ENCODE peak calls at places on chromosomes 4 and X, in nine cellular contexts. One of them, this sample, is unnamed.

GRCh38 chr4:141788169-141788915 is 152.0 kb downstream of the IL15 start:
- DNase-seq in esophagus muscularis mucosa: no peak
- DNase-seq in transverse colon: no peak
- DNase-seq in CD8-positive, alpha-beta memory T cell: no peak
- DNase-seq in right lobe of liver: no peak
- DNase-seq in SJCRH30: no peak
- DNase-seq in left ventricle myocardium inferior: no peak
- DNase-seq in H9: no peak
- DNase-seq in tibial artery: no peak
- DNase-seq in this sample: no peak

GRCh38 chr4:174521800-174522182 is 497 bp downstream of the HPGD start:
- DNase-seq in transverse colon: peak; percentile 52
- DNase-seq in CD8-positive, alpha-beta memory T cell: no peak
- DNase-seq in esophagus muscularis mucosa: no peak
- DNase-seq in H9: peak; percentile 35
- DNase-seq in tibial artery: no peak
- DNase-seq in SJCRH30: no peak
- DNase-seq in right lobe of liver: peak; percentile 47
- DNase-seq in left ventricle myocardium inferior: no peak
- DNase-seq in this sample: no peak

GRCh38 chr4:123298798-123299197 is 97.8 kb upstream of the SPRY1 start:
- DNase-seq in tibial artery: no peak
- DNase-seq in transverse colon: no peak
- DNase-seq in right lobe of liver: no peak
- DNase-seq in left ventricle myocardium inferior: no peak
- DNase-seq in SJCRH30: no peak
- DNase-seq in H9: no peak
- DNase-seq in esophagus muscularis mucosa: no peak
- DNase-seq in CD8-positive, alpha-beta memory T cell: no peak
- DNase-seq in this sample: no peak

GRCh38 chr4:143185253-143186107 is 763 bp downstream of the USP38 start:
- DNase-seq in right lobe of liver: peak; percentile 55
- DNase-seq in tibial artery: no peak
- DNase-seq in esophagus muscularis mucosa: no peak
- DNase-seq in H9: peak; percentile 56
- DNase-seq in left ventricle myocardium inferior: peak; percentile 22
- DNase-seq in transverse colon: peak; percentile 16
- DNase-seq in SJCRH30: no peak
- DNase-seq in CD8-positive, alpha-beta memory T cell: peak; percentile 3
- DNase-seq in this sample: no peak

GRCh38 chr4:110622841-110623709 is at the start of gene PITX2:
- DNase-seq in tibial artery: no peak
- DNase-seq in SJCRH30: peak; percentile 99
- DNase-seq in right lobe of liver: peak; percentile 69
- DNase-seq in CD8-positive, alpha-beta memory T cell: no peak
- DNase-seq in H9: peak; percentile 100
- DNase-seq in transverse colon: peak; percentile 95
- DNase-seq in left ventricle myocardium inferior: peak; percentile 74
- DNase-seq in esophagus muscularis mucosa: peak; percentile 98
- DNase-seq in this sample: peak; percentile 17

GRCh38 chr4:29277381-29277780 is 1442.8 kb upstream of the PCDH7 start:
- DNase-seq in SJCRH30: no peak
- DNase-seq in tibial artery: no peak
- DNase-seq in left ventricle myocardium inferior: no peak
- DNase-seq in esophagus muscularis mucosa: no peak
- DNase-seq in CD8-positive, alpha-beta memory T cell: no peak
- DNase-seq in right lobe of liver: no peak
- DNase-seq in transverse colon: no peak
- DNase-seq in H9: no peak
- DNase-seq in this sample: no peak

GRCh38 chr4:77360451-77360850 is 203.4 kb downstream of the CCNG2 start:
- DNase-seq in H9: no peak
- DNase-seq in SJCRH30: peak; percentile 13
- DNase-seq in transverse colon: no peak
- DNase-seq in esophagus muscularis mucosa: no peak
- DNase-seq in CD8-positive, alpha-beta memory T cell: no peak
- DNase-seq in right lobe of liver: no peak
- DNase-seq in tibial artery: no peak
- DNase-seq in left ventricle myocardium inferior: no peak
- DNase-seq in this sample: no peak

GRCh38 chrX:108696690-108697089 is 39.7 kb downstream of the IRS4 start:
- DNase-seq in esophagus muscularis mucosa: no peak
- DNase-seq in transverse colon: no peak
- DNase-seq in H9: no peak
- DNase-seq in tibial artery: no peak
- DNase-seq in right lobe of liver: no peak
- DNase-seq in left ventricle myocardium inferior: no peak
- DNase-seq in CD8-positive, alpha-beta memory T cell: no peak
- DNase-seq in SJCRH30: no peak
- DNase-seq in this sample: no peak

GRCh38 chrX:39260965-39261364 is 459.7 kb downstream of the MID1IP1 start:
- DNase-seq in left ventricle myocardium inferior: no peak
- DNase-seq in CD8-positive, alpha-beta memory T cell: no peak
- DNase-seq in transverse colon: no peak
- DNase-seq in right lobe of liver: no peak
- DNase-seq in esophagus muscularis mucosa: no peak
- DNase-seq in H9: no peak
- DNase-seq in SJCRH30: no peak
- DNase-seq in tibial artery: no peak
- DNase-seq in this sample: no peak

GRCh38 chr4:7987148-7987989 is 47.7 kb upstream of the AFAP1 start:
- DNase-seq in SJCRH30: peak; percentile 79
- DNase-seq in CD8-positive, alpha-beta memory T cell: peak; percentile 67
- DNase-seq in left ventricle myocardium inferior: peak; percentile 60
- DNase-seq in esophagus muscularis mucosa: peak; percentile 95
- DNase-seq in tibial artery: peak; percentile 78
- DNase-seq in H9: peak; percentile 82
- DNase-seq in right lobe of liver: peak; percentile 73
- DNase-seq in transverse colon: peak; percentile 79
- DNase-seq in this sample: no peak

GRCh38 chrX:39869846-39870601 is 227.7 kb downstream of the BCOR start:
- DNase-seq in right lobe of liver: no peak
- DNase-seq in SJCRH30: peak; percentile 31
- DNase-seq in transverse colon: peak; percentile 26
- DNase-seq in CD8-positive, alpha-beta memory T cell: peak; percentile 55
- DNase-seq in H9: no peak
- DNase-seq in esophagus muscularis mucosa: no peak
- DNase-seq in left ventricle myocardium inferior: no peak
- DNase-seq in tibial artery: no peak
- DNase-seq in this sample: no peak

GRCh38 chr4:147837435-147837834 is 105.5 kb downstream of the ARHGAP10 start:
- DNase-seq in SJCRH30: no peak
- DNase-seq in esophagus muscularis mucosa: no peak
- DNase-seq in H9: no peak
- DNase-seq in right lobe of liver: no peak
- DNase-seq in transverse colon: no peak
- DNase-seq in tibial artery: no peak
- DNase-seq in CD8-positive, alpha-beta memory T cell: no peak
- DNase-seq in left ventricle myocardium inferior: no peak
- DNase-seq in this sample: no peak

GRCh38 chr4:81504685-81505598 is 33.2 kb upstream of the RASGEF1B start:
- DNase-seq in esophagus muscularis mucosa: peak; percentile 95
- DNase-seq in transverse colon: peak; percentile 73
- DNase-seq in right lobe of liver: peak; percentile 64
- DNase-seq in SJCRH30: no peak
- DNase-seq in tibial artery: peak; percentile 86
- DNase-seq in CD8-positive, alpha-beta memory T cell: peak; percentile 45
- DNase-seq in left ventricle myocardium inferior: peak; percentile 65
- DNase-seq in H9: no peak
- DNase-seq in this sample: peak; percentile 23

GRCh38 chrX:11509786-11510185 is 155.9 kb downstream of the ARHGAP6 start:
- DNase-seq in CD8-positive, alpha-beta memory T cell: no peak
- DNase-seq in right lobe of liver: no peak
- DNase-seq in esophagus muscularis mucosa: no peak
- DNase-seq in left ventricle myocardium inferior: no peak
- DNase-seq in transverse colon: no peak
- DNase-seq in H9: no peak
- DNase-seq in tibial artery: no peak
- DNase-seq in SJCRH30: no peak
- DNase-seq in this sample: no peak

GRCh38 chr4:83771113-83771705 is 235.3 kb downstream of the GPAT3 start:
- DNase-seq in right lobe of liver: no peak
- DNase-seq in H9: peak; percentile 72
- DNase-seq in transverse colon: peak; percentile 7
- DNase-seq in tibial artery: no peak
- DNase-seq in esophagus muscularis mucosa: no peak
- DNase-seq in CD8-positive, alpha-beta memory T cell: no peak
- DNase-seq in left ventricle myocardium inferior: peak; percentile 27
- DNase-seq in SJCRH30: peak; percentile 40
- DNase-seq in this sample: no peak

GRCh38 chr4:120921456-120922389 is 803 bp downstream of the PRDM5 start:
- DNase-seq in tibial artery: peak; percentile 80
- DNase-seq in right lobe of liver: peak; percentile 47
- DNase-seq in esophagus muscularis mucosa: no peak
- DNase-seq in SJCRH30: peak; percentile 77
- DNase-seq in H9: peak; percentile 53
- DNase-seq in CD8-positive, alpha-beta memory T cell: no peak
- DNase-seq in left ventricle myocardium inferior: peak; percentile 79
- DNase-seq in transverse colon: peak; percentile 73
- DNase-seq in this sample: no peak

GRCh38 chr4:68673143-68673542 is 2.7 kb upstream of the UGT2B15 start:
- DNase-seq in transverse colon: no peak
- DNase-seq in CD8-positive, alpha-beta memory T cell: no peak
- DNase-seq in tibial artery: no peak
- DNase-seq in right lobe of liver: no peak
- DNase-seq in H9: no peak
- DNase-seq in esophagus muscularis mucosa: no peak
- DNase-seq in left ventricle myocardium inferior: no peak
- DNase-seq in SJCRH30: no peak
- DNase-seq in this sample: no peak

GRCh38 chrX:123425471-123425870 is 241.4 kb downstream of the GRIA3 start:
- DNase-seq in SJCRH30: no peak
- DNase-seq in CD8-positive, alpha-beta memory T cell: no peak
- DNase-seq in left ventricle myocardium inferior: no peak
- DNase-seq in H9: no peak
- DNase-seq in tibial artery: no peak
- DNase-seq in esophagus muscularis mucosa: no peak
- DNase-seq in transverse colon: no peak
- DNase-seq in right lobe of liver: no peak
- DNase-seq in this sample: no peak

GRCh38 chrX:123425904-123426303 is 241.8 kb downstream of the GRIA3 start:
- DNase-seq in left ventricle myocardium inferior: no peak
- DNase-seq in H9: no peak
- DNase-seq in SJCRH30: no peak
- DNase-seq in esophagus muscularis mucosa: no peak
- DNase-seq in CD8-positive, alpha-beta memory T cell: no peak
- DNase-seq in transverse colon: no peak
- DNase-seq in tibial artery: peak; percentile 71
- DNase-seq in right lobe of liver: no peak
- DNase-seq in this sample: no peak

GRCh38 chrX:123424546-123424945 is 240.5 kb downstream of the GRIA3 start:
- DNase-seq in right lobe of liver: no peak
- DNase-seq in CD8-positive, alpha-beta memory T cell: no peak
- DNase-seq in esophagus muscularis mucosa: no peak
- DNase-seq in SJCRH30: no peak
- DNase-seq in transverse colon: no peak
- DNase-seq in H9: no peak
- DNase-seq in tibial artery: no peak
- DNase-seq in left ventricle myocardium inferior: no peak
- DNase-seq in this sample: no peak

DNA sequence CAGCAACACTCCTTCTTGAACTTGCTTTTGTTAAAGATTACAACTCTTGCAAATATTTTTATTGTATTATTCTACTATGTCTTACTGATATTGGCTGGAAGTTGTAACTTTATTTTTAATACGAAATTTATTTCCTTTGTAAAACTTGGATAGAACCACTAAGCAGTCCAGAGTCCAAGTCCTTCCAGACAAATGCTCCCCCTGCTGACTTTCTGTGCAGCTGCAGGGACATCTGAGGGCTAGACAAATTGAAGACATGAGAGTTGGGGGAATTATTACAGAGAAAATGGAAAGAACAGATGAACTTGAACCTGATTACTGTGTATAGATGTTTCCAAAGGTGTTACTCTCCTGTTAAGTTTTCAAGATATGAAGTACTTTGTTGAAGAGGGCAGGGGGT is 238.8 kb downstream of the GRIA3 start:
- DNase-seq in transverse colon: peak; percentile 16
- DNase-seq in tibial artery: peak; percentile 63
- DNase-seq in SJCRH30: peak; percentile 7
- DNase-seq in right lobe of liver: peak; percentile 36
- DNase-seq in esophagus muscularis mucosa: no peak
- DNase-seq in CD8-positive, alpha-beta memory T cell: no peak
- DNase-seq in left ventricle myocardium inferior: no peak
- DNase-seq in H9: no peak
- DNase-seq in this sample: no peak
- H3K27me3 ChIP-seq in transverse colon: no peaks in the 10 kb centered on the region
- H3K27me3 ChIP-seq in tibial artery: no peaks in the 10 kb centered on the region
- H3K27me3 ChIP-seq in SJCRH30: no peaks in the 10 kb centered on the region
- H3K27me3 ChIP-seq in right lobe of liver: no peaks in the 10 kb centered on the region
- H3K27me3 ChIP-seq in esophagus muscularis mucosa: no peaks in the 10 kb centered on the region
- H3K27me3 ChIP-seq in CD8-positive, alpha-beta memory T cell: no peaks in the 10 kb centered on the region
- H3K27me3 ChIP-seq in left ventricle myocardium inferior: no peaks in the 10 kb centered on the region
- H3K27me3 ChIP-seq in H9: no peaks in the 10 kb centered on the region
- H3K27me3 ChIP-seq in this sample: no peaks in the 10 kb centered on the region

GRCh38 chr4:30867427-30867826 is 147.3 kb downstream of the PCDH7 start:
- DNase-seq in right lobe of liver: no peak
- DNase-seq in esophagus muscularis mucosa: no peak
- DNase-seq in left ventricle myocardium inferior: no peak
- DNase-seq in H9: no peak
- DNase-seq in tibial artery: no peak
- DNase-seq in CD8-positive, alpha-beta memory T cell: no peak
- DNase-seq in SJCRH30: no peak
- DNase-seq in transverse colon: peak; percentile 11
- DNase-seq in this sample: no peak
- H3K4me1 ChIP-seq in right lobe of liver: no peaks in the 10 kb centered on the region
- H3K4me1 ChIP-seq in esophagus muscularis mucosa: peaks cover 74% of the 10 kb centered on the region
- H3K4me1 ChIP-seq in left ventricle myocardium inferior: peaks cover 57% of the 10 kb centered on the region
- H3K4me1 ChIP-seq in H9: no peaks in the 10 kb centered on the region
- H3K4me1 ChIP-seq in tibial artery: peaks cover 40% of the 10 kb centered on the region
- H3K4me1 ChIP-seq in CD8-positive, alpha-beta memory T cell: no peaks in the 10 kb centered on the region
- H3K4me1 ChIP-seq in SJCRH30: peaks cover 4% of the 10 kb centered on the region
- H3K4me1 ChIP-seq in transverse colon: no peaks in the 10 kb centered on the region
- H3K4me1 ChIP-seq in this sample: peaks cover 10% of the 10 kb centered on the region

GRCh38 chrX:31333181-31333831 is 261.5 kb upstream of the FTHL17 start:
- DNase-seq in right lobe of liver: no peak
- DNase-seq in esophagus muscularis mucosa: no peak
- DNase-seq in left ventricle myocardium inferior: no peak
- DNase-seq in transverse colon: no peak
- DNase-seq in tibial artery: no peak
- DNase-seq in SJCRH30: no peak
- DNase-seq in H9: no peak
- DNase-seq in CD8-positive, alpha-beta memory T cell: no peak
- DNase-seq in this sample: no peak
- H3K27me3 ChIP-seq in right lobe of liver: no peaks in the 10 kb centered on the region
- H3K27me3 ChIP-seq in esophagus muscularis mucosa: no peaks in the 10 kb centered on the region
- H3K27me3 ChIP-seq in left ventricle myocardium inferior: no peaks in the 10 kb centered on the region
- H3K27me3 ChIP-seq in transverse colon: no peaks in the 10 kb centered on the region
- H3K27me3 ChIP-seq in tibial artery: no peaks in the 10 kb centered on the region
- H3K27me3 ChIP-seq in SJCRH30: no peaks in the 10 kb centered on the region
- H3K27me3 ChIP-seq in H9: no peaks in the 10 kb centered on the region
- H3K27me3 ChIP-seq in CD8-positive, alpha-beta memory T cell: no peaks in the 10 kb centered on the region
- H3K27me3 ChIP-seq in this sample: no peaks in the 10 kb centered on the region

DNA sequence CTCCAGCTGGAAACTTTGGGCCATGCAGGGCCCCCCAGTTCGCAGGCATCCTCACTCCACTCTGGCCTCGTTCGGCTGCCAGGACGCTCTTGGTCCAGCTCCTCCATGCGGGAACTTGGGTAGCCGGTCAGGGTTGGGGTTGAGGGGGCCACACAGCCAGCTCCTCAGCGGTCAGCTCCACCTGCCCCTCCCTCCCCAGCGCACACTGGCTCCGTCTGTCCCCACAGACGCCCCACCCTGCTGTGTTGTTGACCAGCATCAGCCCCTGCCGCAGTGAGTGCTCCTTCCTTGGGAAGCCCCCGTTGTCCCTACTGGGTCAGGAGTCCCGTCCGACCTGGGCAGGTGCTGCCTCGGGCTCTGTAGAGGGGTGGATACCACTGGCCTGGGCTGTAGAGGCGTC is 5.8 kb downstream of the FGFRL1 start:
- DNase-seq in esophagus muscularis mucosa: no peak
- DNase-seq in left ventricle myocardium inferior: no peak
- DNase-seq in tibial artery: no peak
- DNase-seq in SJCRH30: no peak
- DNase-seq in transverse colon: no peak
- DNase-seq in H9: no peak
- DNase-seq in CD8-positive, alpha-beta memory T cell: no peak
- DNase-seq in right lobe of liver: no peak
- DNase-seq in this sample: no peak
- H3K4me1 ChIP-seq in esophagus muscularis mucosa: peaks cover 32% of the 10 kb centered on the region
- H3K4me1 ChIP-seq in left ventricle myocardium inferior: peaks cover 4% of the 10 kb centered on the region
- H3K4me1 ChIP-seq in tibial artery: peaks cover 4% of the 10 kb centered on the region
- H3K4me1 ChIP-seq in SJCRH30: peaks cover 33% of the 10 kb centered on the region
- H3K4me1 ChIP-seq in transverse colon: peaks cover 16% of the 10 kb centered on the region
- H3K4me1 ChIP-seq in H9: no peaks in the 10 kb centered on the region
- H3K4me1 ChIP-seq in CD8-positive, alpha-beta memory T cell: peaks cover 4% of the 10 kb centered on the region
- H3K4me1 ChIP-seq in right lobe of liver: peaks cover 13% of the 10 kb centered on the region
- H3K4me1 ChIP-seq in this sample: peaks cover 8% of the 10 kb centered on the region